ENCODE peak calls at places on chromosomes 11 and 22, in six cellular contexts. Y is A549, S is K562, G is WTC11, X is H1, C is endothelial cell of umbilical vein. D is an unnamed sample.

GRCh38 chr11:115420524-115420923 is 83.7 kb downstream of the CADM1 start:
- DNase-seq in Y (no peak), S (no peak), G (no peak), X (no peak), C (no peak), D (no peak)

GRCh38 chr22:32820131-32820882 is 18.8 kb downstream of the TIMP3 start:
- DNase-seq in Y (no peak), S (no peak), G (no peak), X (no peak), C (no peak), D (no peak)

GRCh38 chr11:9203715-9204311 is 61.3 kb downstream of the DENND5A start:
- DNase-seq in Y (no peak), S (no peak), G (peak), X (no peak), C (peak), D (peak)

GRCh38 chr22:29855611-29856181 is 17.6 kb upstream of the ASCC2 start:
- DNase-seq in Y (no peak), S (no peak), G (no peak), X (no peak), C (no peak), D (no peak)

GRCh38 chr11:109940816-109941215 is 152.4 kb upstream of the ZC3H12C start:
- DNase-seq in Y (peak), S (peak), G (no peak), X (no peak), C (peak), D (no peak)

GRCh38 chr11:58513747-58514367 is 6.0 kb upstream of the OR5B21 start:
- DNase-seq in Y (peak), S (peak), G (peak), X (peak), C (peak), D (peak)

GRCh38 chr11:21556936-21557335 is 635.9 kb upstream of the ANO5 start:
- DNase-seq in Y (no peak), S (no peak), G (no peak), X (no peak), C (no peak), D (no peak)

GRCh38 chr11:6481924-6482275 is 599 bp downstream of the TIMM10B start:
- DNase-seq in Y (no peak), S (no peak), G (no peak), X (no peak), C (no peak), D (no peak)

GRCh38 chr11:104033561-104033960 is 2.9 kb upstream of the DDI1 start:
- DNase-seq in Y (no peak), S (no peak), G (no peak), X (no peak), C (no peak), D (no peak)

GRCh38 chr11:616320-617220 is 820 bp upstream of the IRF7 start:
- DNase-seq in Y (no peak), S (no peak), G (no peak), X (peak), C (no peak), D (no peak)

GRCh38 chr11:9176550-9176949 is 85.2 kb upstream of the SCUBE2 start:
- DNase-seq in Y (no peak), S (no peak), G (no peak), X (no peak), C (no peak), D (no peak)

GRCh38 chr11:129192150-129192549 is at the start of gene ARHGAP32:
- DNase-seq in Y (no peak), S (no peak), G (no peak), X (no peak), C (no peak), D (no peak)

GRCh38 chr11:32052218-32052617 is 38.7 kb upstream of the RCN1 start:
- DNase-seq in Y (peak), S (peak), G (peak), X (peak), C (peak), D (peak)

GRCh38 chr11:88779551-88779950 is 286.2 kb downstream of the GRM5 start:
- DNase-seq in Y (no peak), S (no peak), G (no peak), X (no peak), C (no peak), D (peak)
- TF ChIP-seq JUN in Y (no peak), S (no peak), G (no peak), X (no peak), C (no peak), D (no peak)

DNA sequence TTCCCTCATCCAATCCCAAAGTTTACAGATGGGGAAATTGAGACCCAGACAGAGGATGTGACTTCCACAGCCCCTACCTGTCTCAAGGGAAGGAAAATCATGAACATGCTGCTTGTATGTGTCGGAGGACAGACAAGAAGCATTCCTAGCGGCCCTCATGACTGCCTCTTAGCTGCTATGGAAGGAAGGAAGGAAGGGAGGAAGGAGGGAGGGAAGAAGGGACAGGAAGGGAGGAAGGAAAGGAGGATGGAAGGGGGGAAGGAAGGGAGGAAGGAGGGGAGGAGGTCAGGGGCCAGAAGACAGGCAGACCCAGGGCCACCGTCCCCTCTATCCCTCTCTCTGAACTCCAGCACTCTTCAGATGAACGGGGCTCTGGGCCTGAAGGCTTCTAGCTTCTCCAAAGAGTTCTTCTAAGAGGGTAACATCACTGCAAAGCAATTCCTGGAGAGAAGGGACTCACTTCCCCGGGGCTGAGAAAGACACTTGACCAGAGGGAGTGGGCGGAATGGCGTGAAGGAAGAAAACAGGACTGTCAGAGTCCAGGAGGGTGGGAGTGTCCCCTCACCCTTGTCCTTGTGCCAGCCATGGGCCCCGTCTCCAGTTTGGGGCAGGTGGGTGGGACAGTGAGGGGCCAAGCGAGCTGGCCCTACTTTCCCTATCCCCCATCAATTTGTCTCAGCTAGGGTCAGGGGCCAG is 149.4 kb downstream of the FEZ1 start:
- DNase-seq in Y (no peak), S (no peak), G (no peak), X (no peak), C (no peak), D (no peak)
- TF ChIP-seq JUN in Y (no peak), S (no peak), G (no peak), X (no peak), C (no peak), D (no peak)

DNA sequence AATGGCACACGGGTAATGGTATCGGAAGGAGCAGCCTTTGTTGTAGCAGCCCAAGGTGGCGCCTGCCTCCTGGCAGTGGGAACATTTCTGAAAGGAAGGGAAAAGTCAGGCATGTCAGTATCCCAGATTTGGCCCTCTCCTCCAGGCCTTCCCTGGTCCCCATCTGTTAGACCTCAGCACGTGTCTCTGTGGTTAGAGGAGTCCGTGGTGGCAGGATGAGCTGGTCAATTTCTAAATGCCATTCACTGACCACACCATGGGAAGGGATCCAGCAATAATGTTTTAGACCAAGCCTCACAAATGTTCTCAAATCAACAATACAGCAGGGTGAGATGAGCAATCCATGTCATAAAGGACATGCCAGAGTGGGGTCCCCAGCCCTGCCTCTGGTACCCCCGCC is 49.0 kb upstream of the CYP2D6 start:
- DNase-seq in Y (no peak), S (no peak), G (no peak), X (no peak), C (no peak), D (no peak)
- TF ChIP-seq JUN in Y (no peak), S (no peak), G (no peak), X (no peak), C (no peak), D (no peak)

GRCh38 chr11:76410771-76411423 is 29.8 kb downstream of the GVQW3 start:
- DNase-seq in Y (no peak), S (no peak), G (no peak), X (peak), C (no peak), D (no peak)
- TF ChIP-seq JUN in Y (no peak), S (no peak), G (no peak), X (no peak), C (no peak), D (no peak)

DNA sequence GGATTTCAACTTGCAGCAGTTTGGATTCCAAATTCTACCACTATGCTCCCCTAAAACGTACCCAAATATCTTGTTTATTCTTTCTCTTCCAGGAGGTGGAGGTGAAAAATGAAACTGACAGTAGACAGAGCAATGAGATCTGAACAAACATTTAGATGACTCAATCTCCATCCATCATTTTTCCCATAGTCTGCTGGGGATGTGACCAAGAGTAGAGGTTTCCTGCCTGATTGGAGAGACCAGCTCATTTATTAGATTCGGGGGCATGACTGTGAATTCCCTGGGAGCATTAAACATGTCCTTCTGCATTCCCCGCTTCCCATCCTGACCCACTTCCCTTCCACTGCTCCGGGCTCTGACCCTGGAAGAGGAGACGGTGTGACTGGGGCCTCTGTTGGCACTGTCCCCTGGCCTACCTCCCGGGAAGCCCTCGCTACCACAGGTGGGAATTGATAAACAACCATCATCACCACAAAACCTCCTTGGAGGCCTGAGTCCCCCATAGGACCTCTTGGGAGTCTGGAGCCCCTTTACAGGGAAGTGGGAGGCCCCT is 20.3 kb downstream of the DKK3 start:
- DNase-seq in Y (no peak), S (no peak), G (no peak), X (no peak), C (peak), D (no peak)
- TF ChIP-seq JUN in Y (no peak), S (no peak), G (no peak), X (no peak), C (peak), D (no peak)